ENCODE peak calls at places on chromosomes 6 and 20, in ten cellular contexts. L, F, K, J, A, M, P, R, E and S are unnamed samples.

GRCh38 chr20:21048841-21049273 is 57.3 kb downstream of the LINC00237 start:
- DNase-seq in L (peak), F (peak), K (no peak), J (peak), A (peak), M (no peak), P (peak), R (no peak), E (peak), S (no peak)

GRCh38 chr20:49262444-49262843 is 15.4 kb downstream of the ZNFX1 start:
- DNase-seq in L (no peak), F (no peak), K (no peak), J (no peak), A (no peak), M (no peak), P (no peak), R (no peak), E (no peak), S (no peak)

GRCh38 chr6:422423-423061 is 31.0 kb downstream of the IRF4 start:
- DNase-seq in L (no peak), F (peak), K (no peak), J (peak), A (peak), M (peak), P (no peak), R (no peak), E (peak), S (peak)

GRCh38 chr6:113412589-113413367 is 444.4 kb upstream of the MARCKS start:
- DNase-seq in L (no peak), F (no peak), K (no peak), J (peak), A (no peak), M (no peak), P (peak), R (no peak), E (no peak), S (peak)

GRCh38 chr20:50870572-50871161 is 60.6 kb downstream of the ADNP start:
- DNase-seq in L (no peak), F (no peak), K (peak), J (no peak), A (no peak), M (no peak), P (no peak), R (no peak), E (no peak), S (peak)

GRCh38 chr6:50822078-50822476 is 3.4 kb downstream of the TFAP2B start:
- DNase-seq in L (no peak), F (peak), K (no peak), J (no peak), A (no peak), M (no peak), P (no peak), R (no peak), E (no peak), S (no peak)

GRCh38 chr6:3403244-3404154 is 53.4 kb downstream of the SLC22A23 start:
- DNase-seq in L (no peak), F (peak), K (no peak), J (no peak), A (no peak), M (peak), P (no peak), R (no peak), E (no peak), S (no peak)

GRCh38 chr6:129661478-129662405 is 48.2 kb downstream of the ARHGAP18 start:
- DNase-seq in L (no peak), F (no peak), K (no peak), J (no peak), A (no peak), M (no peak), P (no peak), R (no peak), E (no peak), S (no peak)

GRCh38 chr20:20368414-20369352 is 779 bp downstream of the INSM1 start:
- DNase-seq in L (peak), F (no peak), K (no peak), J (peak), A (peak), M (no peak), P (peak), R (no peak), E (no peak), S (no peak)

GRCh38 chr6:161407581-161407980 is 133.7 kb upstream of the AGPAT4 start:
- DNase-seq in L (no peak), F (peak), K (no peak), J (peak), A (no peak), M (no peak), P (no peak), R (no peak), E (no peak), S (peak)

GRCh38 chr20:7930386-7930785 is 9.9 kb downstream of the HAO1 start:
- DNase-seq in L (no peak), F (no peak), K (no peak), J (no peak), A (no peak), M (no peak), P (no peak), R (no peak), E (no peak), S (no peak)

GRCh38 chr20:21096321-21097043 is 9.7 kb downstream of the LINC00237 start:
- DNase-seq in L (no peak), F (peak), K (no peak), J (peak), A (peak), M (no peak), P (peak), R (no peak), E (no peak), S (no peak)

GRCh38 chr6:128491041-128491642 is 29.3 kb downstream of the PTPRK start:
- DNase-seq in L (no peak), F (no peak), K (no peak), J (no peak), A (no peak), M (no peak), P (no peak), R (no peak), E (no peak), S (no peak)

GRCh38 chr20:33167859-33168258 is at the start of gene BPIFA2:
- DNase-seq in L (no peak), F (no peak), K (no peak), J (no peak), A (no peak), M (no peak), P (no peak), R (no peak), E (no peak), S (no peak)

GRCh38 chr20:33172781-33173180 is 4.8 kb downstream of the BPIFA2 start:
- DNase-seq in L (no peak), F (no peak), K (no peak), J (no peak), A (no peak), M (no peak), P (no peak), R (no peak), E (no peak), S (no peak)

GRCh38 chr20:33165416-33166055 is 2.4 kb upstream of the BPIFA2 start:
- DNase-seq in L (no peak), F (no peak), K (peak), J (no peak), A (no peak), M (no peak), P (no peak), R (no peak), E (no peak), S (no peak)

GRCh38 chr20:33166533-33167113 is 1.3 kb upstream of the BPIFA2 start:
- DNase-seq in L (no peak), F (no peak), K (peak), J (no peak), A (no peak), M (no peak), P (no peak), R (no peak), E (no peak), S (no peak)

GRCh38 chr20:33169176-33169794 is 1.3 kb downstream of the BPIFA2 start:
- DNase-seq in L (no peak), F (peak), K (no peak), J (peak), A (no peak), M (no peak), P (no peak), R (no peak), E (no peak), S (no peak)
- TF ChIP-seq CTCF in L (no peak), F (peak), K (peak), J (peak), A (no peak), M (peak), P (peak), R (peak), E (peak), S (peak)

GRCh38 chr20:32823078-32823477 is 3.3 kb downstream of the MAPRE1 start:
- DNase-seq in L (no peak), F (peak), K (no peak), J (peak), A (no peak), M (no peak), P (no peak), R (no peak), E (peak), S (peak)

GRCh38 chr20:32820698-32821378 is 1.1 kb downstream of the MAPRE1 start:
- DNase-seq in L (no peak), F (peak), K (no peak), J (peak), A (no peak), M (no peak), P (peak), R (no peak), E (no peak), S (peak)

GRCh38 chr20:32823737-32824588 is 4.2 kb downstream of the MAPRE1 start:
- DNase-seq in L (no peak), F (no peak), K (no peak), J (peak), A (no peak), M (no peak), P (no peak), R (no peak), E (no peak), S (peak)

GRCh38 chr20:32822189-32822588 is 2.4 kb downstream of the MAPRE1 start:
- DNase-seq in L (no peak), F (no peak), K (no peak), J (no peak), A (no peak), M (no peak), P (no peak), R (no peak), E (no peak), S (no peak)

DNA sequence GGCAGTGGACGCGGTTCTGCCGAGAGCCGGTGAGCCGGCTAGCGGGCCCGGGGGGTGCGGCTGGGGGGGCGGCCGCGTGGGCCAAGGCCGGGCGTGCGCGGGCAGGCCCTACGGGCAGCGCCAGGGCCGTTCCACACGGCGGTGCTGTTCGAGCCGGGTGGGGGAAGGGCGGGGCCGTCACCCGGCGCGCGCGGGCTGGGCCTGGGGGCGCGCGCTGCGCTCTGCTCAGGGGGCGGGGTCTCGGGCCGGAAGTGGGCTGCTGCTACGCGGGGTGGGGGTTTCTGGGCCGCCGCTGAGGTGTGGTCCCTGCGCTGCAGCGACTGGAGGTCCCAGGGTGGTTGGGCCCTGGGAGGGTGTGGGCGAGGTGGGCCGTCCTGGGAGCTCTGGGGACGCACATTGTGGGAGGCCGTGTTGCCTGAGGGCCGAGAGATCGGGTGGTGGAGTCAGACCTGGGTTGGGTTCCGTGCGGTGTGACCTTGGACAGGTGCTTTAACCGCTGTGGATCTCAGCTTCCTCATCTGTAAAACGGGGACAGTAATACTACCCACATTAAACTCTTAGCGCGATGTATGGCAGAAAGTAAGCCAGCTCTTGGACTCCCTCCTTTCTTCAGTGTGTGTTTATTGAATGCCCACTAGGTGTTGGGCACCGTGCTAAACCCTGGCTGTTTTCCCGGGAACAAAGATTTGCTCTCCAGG is 395 bp downstream of the MAPRE1 start:
- DNase-seq in L (no peak), F (peak), K (peak), J (peak), A (peak), M (peak), P (peak), R (peak), E (peak), S (peak)
- TF ChIP-seq CTCF in L (no peak), F (peak), K (no peak), J (no peak), A (no peak), M (no peak), P (peak), R (peak), E (no peak), S (no peak)

GRCh38 chr6:29375191-29375590 is at the start of gene OR12D3:
- DNase-seq in L (no peak), F (no peak), K (no peak), J (no peak), A (no peak), M (no peak), P (no peak), R (no peak), E (no peak), S (no peak)

DNA sequence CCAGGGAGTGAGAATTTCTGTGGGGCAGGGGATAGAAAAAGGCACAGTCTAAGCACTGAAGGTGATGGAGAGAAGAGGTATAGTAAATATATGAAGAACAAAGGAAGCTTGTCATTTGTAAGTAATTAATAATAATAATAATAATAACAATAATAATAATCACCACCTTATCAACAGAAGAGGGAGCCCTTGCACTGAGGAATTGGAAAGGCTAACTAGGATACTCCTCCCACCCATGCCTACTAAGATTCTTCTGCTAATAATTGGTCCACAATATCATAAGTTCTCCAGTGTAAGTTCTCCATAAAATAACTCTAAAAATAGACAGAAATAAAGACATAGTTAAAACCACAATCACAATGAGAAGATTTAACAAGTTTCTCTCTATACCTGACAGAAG is 912 bp upstream of the OR12D3 start:
- DNase-seq in L (no peak), F (peak), K (no peak), J (peak), A (peak), M (no peak), P (no peak), R (no peak), E (no peak), S (no peak)
- TF ChIP-seq CTCF in L (no peak), F (no peak), K (no peak), J (no peak), A (no peak), M (no peak), P (peak), R (peak), E (no peak), S (no peak)

GRCh38 chr6:112058673-112059072 is 4.8 kb downstream of the CCN6 start:
- DNase-seq in L (no peak), F (no peak), K (no peak), J (no peak), A (no peak), M (no peak), P (no peak), R (no peak), E (no peak), S (no peak)
- TF ChIP-seq CTCF in L (no peak), F (no peak), K (no peak), J (no peak), A (no peak), M (no peak), P (no peak), R (no peak), E (no peak), S (no peak)